ENCODE peak calls at places on chromosomes 16 and 17, in ten cellular contexts. W is IMR-90, M is spleen, G is endothelial cell, X is suprapubic skin, D is cardiac fibroblast, A is GM13977, B is body of pancreas, E is GM10248, Q is bronchial epithelial cell. I is an unnamed sample.

GRCh38 chr16:2689968-2690830 is 7.9 kb downstream of the KCTD5 start:
- DNase-seq in W (no peak), M (peak; percentile 51), G (no peak), X (peak; percentile 74), D (no peak), A (no peak), B (no peak), E (no peak), Q (no peak), I (peak; percentile 2)

GRCh38 chr17:30278032-30278431 is 13.7 kb downstream of the BLMH start:
- DNase-seq in W (peak; percentile 69), M (no peak), G (peak; percentile 23), X (no peak), D (peak; percentile 85), A (no peak), B (peak; percentile 42), E (no peak), Q (peak; percentile 12), I (no peak)

GRCh38 chr16:83653785-83654184 is 154.0 kb upstream of the HSBP1 start:
- DNase-seq in W (peak; percentile 38), M (no peak), G (no peak), X (no peak), D (peak; percentile 28), A (no peak), B (no peak), E (no peak), Q (no peak), I (no peak)

GRCh38 chr17:6456914-6457687 is 12.8 kb downstream of the PIMREG start:
- DNase-seq in W (peak; percentile 76), M (peak; percentile 62), G (no peak), X (no peak), D (peak; percentile 65), A (no peak), B (no peak), E (no peak), Q (peak; percentile 47), I (no peak)

GRCh38 chr16:8885674-8886592 is 3.8 kb downstream of the LITAFD start:
- DNase-seq in W (peak; percentile 51), M (peak; percentile 72), G (no peak), X (no peak), D (peak; percentile 42), A (no peak), B (no peak), E (no peak), Q (peak; percentile 41), I (no peak)

GRCh38 chr17:69434164-69434579 is 19.7 kb downstream of the MAP2K6 start:
- DNase-seq in W (peak; percentile 26), M (no peak), G (no peak), X (no peak), D (peak; percentile 63), A (no peak), B (no peak), E (no peak), Q (peak; percentile 88), I (no peak)

GRCh38 chr16:72198021-72198420 is 26.1 kb upstream of the PMFBP1 start:
- DNase-seq in W (peak; percentile 80), M (no peak), G (no peak), X (no peak), D (peak; percentile 93), A (no peak), B (peak; percentile 22), E (no peak), Q (no peak), I (no peak)

GRCh38 chr17:77690271-77691161 is 268.0 kb upstream of the TNRC6C start:
- DNase-seq in W (no peak), M (no peak), G (no peak), X (no peak), D (no peak), A (peak; percentile 28), B (no peak), E (no peak), Q (no peak), I (no peak)

GRCh38 chr17:41814195-41814594 is 1.4 kb downstream of the FKBP10 start:
- DNase-seq in W (peak; percentile 36), M (no peak), G (no peak), X (no peak), D (peak; percentile 49), A (no peak), B (no peak), E (no peak), Q (no peak), I (no peak)

GRCh38 chr16:12455287-12455798 is 348.3 kb downstream of the CPPED1 start:
- DNase-seq in W (peak; percentile 55), M (peak; percentile 91), G (peak; percentile 76), X (no peak), D (peak; percentile 66), A (no peak), B (peak; percentile 49), E (peak; percentile 53), Q (peak; percentile 5), I (no peak)

GRCh38 chr17:77734371-77735050 is 224.0 kb upstream of the TNRC6C start:
- DNase-seq in W (peak; percentile 16), M (no peak), G (no peak), X (peak; percentile 91), D (peak; percentile 88), A (no peak), B (peak; percentile 41), E (no peak), Q (peak; percentile 4), I (peak; percentile 71)

GRCh38 chr16:60142991-60143705 is 1409.0 kb upstream of the GOT2 start:
- DNase-seq in W (no peak), M (no peak), G (no peak), X (no peak), D (no peak), A (no peak), B (no peak), E (no peak), Q (no peak), I (no peak)

GRCh38 chr17:51913491-51913890 is 245.0 kb downstream of the CA10 start:
- DNase-seq in W (no peak), M (no peak), G (no peak), X (no peak), D (no peak), A (no peak), B (no peak), E (no peak), Q (no peak), I (no peak)

DNA sequence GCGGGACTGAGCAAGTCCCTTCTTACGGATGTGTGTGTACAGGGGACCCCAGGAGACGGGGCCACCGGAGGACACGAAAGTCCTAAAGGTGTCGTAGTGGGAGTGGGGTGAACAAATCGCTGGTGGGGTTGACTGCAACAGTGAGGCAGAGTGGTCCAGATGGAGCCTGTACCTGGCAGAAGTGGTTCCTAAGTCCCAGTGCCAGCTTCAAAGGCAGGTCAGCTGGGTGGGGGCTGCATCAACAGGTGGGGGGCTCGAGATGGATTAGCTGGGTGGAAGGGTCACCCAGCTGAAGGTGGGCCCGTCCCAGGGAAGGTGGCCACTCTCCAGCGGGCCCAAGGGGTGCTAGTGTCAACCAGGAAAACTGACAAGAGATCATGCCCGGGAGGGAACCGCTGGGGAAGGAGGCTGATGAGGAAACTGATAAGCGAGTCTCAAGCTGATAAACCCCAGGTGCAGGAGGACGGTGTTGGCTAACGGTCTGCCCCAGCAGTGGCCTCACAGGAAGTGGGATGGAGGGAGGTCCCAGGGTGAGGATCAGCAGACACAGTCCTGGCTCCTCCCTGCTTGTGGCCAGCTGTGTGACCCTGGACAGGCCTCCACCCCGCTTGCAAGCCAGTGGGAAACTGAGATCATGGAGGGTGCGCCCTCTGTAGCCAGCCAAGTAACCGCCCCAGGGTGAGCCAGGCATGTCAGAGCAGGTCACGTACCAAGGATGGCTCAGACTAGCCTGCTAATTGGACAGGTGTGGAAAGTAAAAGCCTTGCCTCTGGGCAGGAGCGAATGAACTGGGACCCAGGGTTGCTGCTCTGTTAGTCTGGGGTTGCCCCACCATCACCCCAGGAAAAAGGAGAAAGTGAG is 1.0 kb downstream of the ORAI3 start:
- DNase-seq in W (peak; percentile 80), M (peak; percentile 89), G (peak; percentile 56), X (peak; percentile 94), D (peak; percentile 90), A (peak; percentile 70), B (peak; percentile 58), E (peak; percentile 70), Q (peak; percentile 97), I (no peak)
- TF ChIP-seq CTCF in W (no peak), M (no peak), G (no peak), X (peak; percentile 22), D (no peak), A (peak; percentile 30), B (no peak), E (peak; percentile 28), Q (peak; percentile 37), I (no peak)

GRCh38 chr16:64011650-64012049 is 1110.2 kb downstream of the CDH11 start:
- DNase-seq in W (no peak), M (no peak), G (no peak), X (no peak), D (no peak), A (no peak), B (no peak), E (no peak), Q (no peak), I (no peak)

GRCh38 chr16:64012166-64012565 is 1109.7 kb downstream of the CDH11 start:
- DNase-seq in W (no peak), M (no peak), G (no peak), X (no peak), D (peak; percentile 2), A (no peak), B (no peak), E (no peak), Q (no peak), I (no peak)

DNA sequence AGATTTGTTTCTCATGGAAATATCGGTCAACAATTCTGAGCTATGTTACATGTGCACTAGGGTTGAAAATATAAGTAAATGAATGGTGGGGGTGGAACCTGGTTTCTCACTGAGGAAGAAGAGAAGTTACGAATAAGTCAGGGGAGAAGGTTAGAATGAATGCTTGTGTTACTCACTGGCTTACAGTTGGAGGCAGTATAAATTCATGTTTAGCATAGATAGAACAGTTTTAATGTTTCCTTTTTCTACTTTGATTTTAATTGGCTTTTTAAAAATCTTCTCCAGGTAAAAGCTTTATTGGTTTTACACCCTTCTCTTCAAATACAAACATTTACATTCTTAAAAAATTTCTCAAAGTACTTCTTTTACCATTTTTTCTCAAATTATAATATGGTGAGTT is 1113.7 kb downstream of the CDH11 start:
- DNase-seq in W (no peak), M (no peak), G (no peak), X (no peak), D (no peak), A (no peak), B (no peak), E (no peak), Q (no peak), I (no peak)
- TF ChIP-seq CTCF in W (no peak), M (no peak), G (no peak), X (no peak), D (no peak), A (no peak), B (no peak), E (no peak), Q (no peak), I (no peak)

DNA sequence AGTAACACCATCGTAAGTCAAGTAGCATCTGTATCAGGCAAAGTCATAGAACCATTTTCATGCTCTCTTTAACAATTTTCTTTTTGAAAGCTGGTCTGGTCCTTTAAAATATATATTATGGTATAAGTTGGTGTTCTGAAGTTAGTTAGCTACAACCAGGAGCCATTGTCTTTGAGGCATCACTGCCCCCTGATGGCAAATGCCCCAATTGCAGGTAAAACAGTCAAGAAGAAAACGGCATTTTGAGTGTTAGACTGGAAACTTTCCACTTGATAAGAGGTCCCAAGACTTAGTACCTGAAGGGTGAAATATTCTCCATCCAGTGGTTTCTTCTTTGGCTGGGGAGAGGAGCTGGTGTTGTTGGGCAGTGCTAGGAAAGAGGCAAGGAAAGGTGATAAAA is 14.1 kb downstream of the TP53 start:
- DNase-seq in W (no peak), M (no peak), G (no peak), X (no peak), D (no peak), A (peak; percentile 47), B (peak; percentile 53), E (no peak), Q (no peak), I (peak; percentile 12)
- TF ChIP-seq CTCF in W (peak; percentile 38), M (peak; percentile 20), G (peak; percentile 89), X (no peak), D (peak; percentile 43), A (peak; percentile 43), B (peak; percentile 40), E (peak; percentile 27), Q (peak; percentile 36), I (peak; percentile 31)

GRCh38 chr17:35729405-35729833 is 2.0 kb upstream of the RASL10B start:
- DNase-seq in W (no peak), M (no peak), G (no peak), X (no peak), D (no peak), A (no peak), B (no peak), E (no peak), Q (no peak), I (no peak)
- TF ChIP-seq CTCF in W (no peak), M (no peak), G (no peak), X (no peak), D (no peak), A (no peak), B (no peak), E (no peak), Q (no peak), I (no peak)